ENCODE peak calls at places on chromosomes 2 and 18, in six cellular contexts. A is esophagus squamous epithelium, G is spleen, T is tibial artery, K is mammary epithelial cell, O is BE2C. Y is an unnamed sample. For H3K36me3, the result is how much of the 10 kb centered on the place peaks cover.

GRCh38 chr2:63692002-63692606 is 103.3 kb downstream of the MDH1 start:
- DNase-seq in A (no peak), G (no peak), T (no peak), K (peak), O (peak), Y (peak)

GRCh38 chr2:60849165-60849564 is 32.2 kb upstream of the REL start:
- DNase-seq in A (no peak), G (no peak), T (no peak), K (no peak), O (no peak), Y (no peak)

GRCh38 chr2:205193121-205193520 is 489.2 kb upstream of the NRP2 start:
- DNase-seq in A (no peak), G (no peak), T (no peak), K (no peak), O (peak), Y (no peak)

GRCh38 chr2:147197754-147198153 is 647.1 kb upstream of the ACVR2A start:
- DNase-seq in A (no peak), G (no peak), T (no peak), K (no peak), O (no peak), Y (no peak)

GRCh38 chr2:186882511-186883071 is 33.6 kb upstream of the ZSWIM2 start:
- DNase-seq in A (no peak), G (no peak), T (no peak), K (no peak), O (peak), Y (no peak)

GRCh38 chr2:128280901-128281321 is 37.8 kb downstream of the HS6ST1 start:
- DNase-seq in A (no peak), G (peak), T (peak), K (no peak), O (peak), Y (no peak)

GRCh38 chr2:42147641-42148274 is 21.4 kb upstream of the EML4 start:
- DNase-seq in A (no peak), G (no peak), T (no peak), K (no peak), O (peak), Y (no peak)

GRCh38 chr2:130882111-130882510 is 45.4 kb downstream of the ARHGEF4 start:
- DNase-seq in A (no peak), G (no peak), T (no peak), K (peak), O (no peak), Y (no peak)

GRCh38 chr2:213284105-213285090 is at the start of gene SPAG16:
- DNase-seq in A (peak), G (peak), T (peak), K (peak), O (peak), Y (peak)

GRCh38 chr2:8462899-8463648 is 218.8 kb upstream of the ID2 start:
- DNase-seq in A (no peak), G (no peak), T (no peak), K (no peak), O (no peak), Y (no peak)

GRCh38 chr2:218547511-218547910 is 20.6 kb downstream of the USP37 start:
- DNase-seq in A (no peak), G (no peak), T (no peak), K (no peak), O (no peak), Y (no peak)

GRCh38 chr18:36770315-36770946 is 58.4 kb downstream of the TPGS2 start:
- DNase-seq in A (no peak), G (no peak), T (no peak), K (no peak), O (no peak), Y (no peak)

GRCh38 chr2:180655842-180656454 is 324.5 kb upstream of the UBE2E3 start:
- DNase-seq in A (no peak), G (no peak), T (no peak), K (no peak), O (no peak), Y (no peak)

GRCh38 chr2:18651842-18652774 is 62.7 kb upstream of the NT5C1B start:
- DNase-seq in A (no peak), G (no peak), T (no peak), K (no peak), O (no peak), Y (no peak)

GRCh38 chr18:45839415-45840395 is 14.2 kb downstream of the SIGLEC15 start:
- DNase-seq in A (no peak), G (peak), T (no peak), K (peak), O (no peak), Y (no peak)

GRCh38 chr18:35040638-35040987 is 600 bp upstream of the MAPRE2 start:
- DNase-seq in A (no peak), G (no peak), T (no peak), K (no peak), O (no peak), Y (no peak)

GRCh38 chr2:132253496-132254305 is 91.9 kb upstream of the ANKRD30BL start:
- DNase-seq in A (no peak), G (peak), T (no peak), K (no peak), O (no peak), Y (no peak)

GRCh38 chr2:140200764-140201163 is 1420.6 kb upstream of the NXPH2 start:
- DNase-seq in A (no peak), G (no peak), T (no peak), K (no peak), O (no peak), Y (no peak)

GRCh38 chr2:72027426-72028161 is 120.1 kb downstream of the CYP26B1 start:
- DNase-seq in A (no peak), G (peak), T (peak), K (peak), O (no peak), Y (no peak)

GRCh38 chr18:8011906-8012305 is 444.8 kb downstream of the PTPRM start:
- DNase-seq in A (no peak), G (no peak), T (no peak), K (no peak), O (no peak), Y (no peak)

GRCh38 chr18:9135081-9135911 is 1.3 kb upstream of the ANKRD12 start:
- DNase-seq in A (no peak), G (no peak), T (no peak), K (no peak), O (no peak), Y (no peak)

GRCh38 chr2:88129313-88129959 is 1.6 kb upstream of the FABP1 start:
- DNase-seq in A (no peak), G (no peak), T (no peak), K (no peak), O (no peak), Y (no peak)

GRCh38 chr18:28973324-28973723 is 796.4 kb upstream of the CDH2 start:
- DNase-seq in A (no peak), G (no peak), T (no peak), K (no peak), O (no peak), Y (no peak)

GRCh38 chr2:30232801-30233130 is 1.4 kb downstream of the LBH start:
- DNase-seq in A (peak), G (peak), T (no peak), K (no peak), O (no peak), Y (no peak)

GRCh38 chr2:239609583-239610310 is 208.9 kb upstream of the HDAC4 start:
- DNase-seq in A (no peak), G (no peak), T (no peak), K (no peak), O (no peak), Y (no peak)

DNA sequence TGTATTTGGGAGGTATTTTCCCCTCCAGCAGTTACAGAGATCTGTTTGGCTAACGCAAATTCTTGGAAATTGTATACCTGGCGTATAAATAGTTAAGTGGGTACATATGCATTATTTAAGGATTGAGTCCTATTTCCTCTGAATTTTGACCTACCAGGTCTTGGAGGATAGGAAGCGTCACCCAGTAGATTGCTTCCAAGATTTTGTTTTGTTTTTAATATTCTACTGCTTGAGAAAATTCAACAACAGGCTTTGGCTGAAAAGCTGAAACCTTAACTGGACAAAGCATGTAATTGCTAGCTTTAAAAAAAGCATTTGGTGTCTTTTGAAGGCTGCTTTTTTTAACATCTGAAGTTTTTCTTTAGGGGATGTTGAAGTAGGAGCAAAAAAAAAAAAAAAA is 150.1 kb downstream of the WDSUB1 start:
- DNase-seq in A (no peak), G (no peak), T (no peak), K (no peak), O (no peak), Y (no peak)
- H3K4me3 ChIP-seq in A (no peak), G (no peak), T (no peak), K (no peak), O (no peak), Y (no peak)

GRCh38 chr2:199950396-199950795 is 4.9 kb downstream of the TYW5 start:
- DNase-seq in A (no peak), G (no peak), T (no peak), K (no peak), O (no peak), Y (no peak)
- H3K36me3 ChIP-seq in A (under half), G (under half), T (under half), K (under half), O (under half), Y (under half)

GRCh38 chr2:126657146-126657635 is 1.2 kb downstream of the GYPC start:
- DNase-seq in A (no peak), G (peak), T (peak), K (peak), O (no peak), Y (peak)
- H3K4me3 ChIP-seq in A (peak), G (peak), T (peak), K (no peak), O (no peak), Y (peak)

GRCh38 chr18:21262244-21262643 is 20.2 kb downstream of the GREB1L start:
- DNase-seq in A (no peak), G (no peak), T (no peak), K (no peak), O (no peak), Y (no peak)
- H3K36me3 ChIP-seq in A (under half), G (under half), T (under half), K (under half), O (under half), Y (under half)

DNA sequence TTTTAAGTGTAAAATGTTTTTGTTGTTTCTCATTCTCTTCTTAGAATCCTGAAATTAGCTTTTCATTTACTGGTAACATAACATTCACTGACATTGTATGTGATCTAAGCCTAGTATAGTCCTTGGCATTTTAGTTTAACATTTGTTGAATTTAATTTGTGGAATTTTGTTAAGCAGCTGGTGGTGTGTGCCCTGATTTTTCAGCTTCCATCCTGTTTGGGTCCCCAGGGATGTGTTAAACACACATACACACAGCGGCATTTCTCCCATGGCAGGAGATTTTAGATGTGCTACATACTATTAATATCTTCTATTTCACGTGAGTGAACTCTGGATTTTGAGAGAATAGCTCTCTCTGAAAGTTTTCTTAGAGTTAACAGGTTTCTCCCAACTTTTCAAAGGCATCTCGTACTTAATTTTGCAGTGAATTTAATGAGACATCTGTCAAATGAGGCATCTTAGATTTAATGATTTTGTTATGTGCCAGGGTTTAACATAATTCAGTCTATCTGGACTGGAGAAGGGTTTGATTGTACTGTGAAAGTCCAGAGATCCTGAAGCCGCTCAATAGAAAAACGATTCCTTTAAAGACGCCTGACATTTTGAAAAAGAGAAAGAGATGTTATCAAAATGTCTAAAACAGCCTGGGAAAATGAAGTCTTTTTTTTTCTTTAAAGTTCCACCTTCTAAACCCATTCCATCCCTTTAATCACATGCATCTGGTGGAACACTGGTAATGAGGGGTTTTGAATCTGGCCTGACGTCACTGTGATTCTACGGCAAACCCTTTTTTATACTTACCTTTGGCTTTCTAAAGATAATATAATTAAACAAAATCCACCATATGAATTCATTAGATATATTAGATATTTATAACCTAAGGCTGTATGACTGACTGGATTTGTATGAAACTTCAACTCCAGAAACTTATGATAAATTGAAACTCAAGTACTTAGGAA is 6.8 kb downstream of the PHLPP1 start:
- DNase-seq in A (no peak), G (no peak), T (no peak), K (no peak), O (no peak), Y (no peak)
- H3K4me3 ChIP-seq in A (no peak), G (no peak), T (no peak), K (no peak), O (no peak), Y (no peak)